ENCODE peak calls at places on chromosomes 6 and 20, in eight cellular contexts. One of them, this sample, is unnamed.

GRCh38 chr6:41785254-41785653 is 2.2 kb upstream of the TOMM6 start:
- DNase-seq in cardiac fibroblast: no peak
- DNase-seq in astrocyte: no peak
- DNase-seq in amygdala: no peak
- DNase-seq in H7: peak
- DNase-seq in AG10803: no peak
- DNase-seq in C1 segment of cervical spinal cord: no peak
- DNase-seq in iris pigment epithelial cell: no peak
- DNase-seq in this sample: no peak

GRCh38 chr20:35660122-35660937 is 4.4 kb downstream of the CPNE1 start:
- DNase-seq in cardiac fibroblast: no peak
- DNase-seq in astrocyte: no peak
- DNase-seq in amygdala: no peak
- DNase-seq in H7: no peak
- DNase-seq in AG10803: no peak
- DNase-seq in C1 segment of cervical spinal cord: no peak
- DNase-seq in iris pigment epithelial cell: no peak
- DNase-seq in this sample: no peak

GRCh38 chr6:28399370-28400121 is at the start of gene ZSCAN12:
- DNase-seq in cardiac fibroblast: peak
- DNase-seq in astrocyte: peak
- DNase-seq in amygdala: peak
- DNase-seq in H7: peak
- DNase-seq in AG10803: peak
- DNase-seq in C1 segment of cervical spinal cord: peak
- DNase-seq in iris pigment epithelial cell: peak
- DNase-seq in this sample: peak

GRCh38 chr6:125310994-125311649 is 9.4 kb upstream of the HDDC2 start:
- DNase-seq in cardiac fibroblast: peak
- DNase-seq in astrocyte: peak
- DNase-seq in amygdala: no peak
- DNase-seq in H7: peak
- DNase-seq in AG10803: peak
- DNase-seq in C1 segment of cervical spinal cord: no peak
- DNase-seq in iris pigment epithelial cell: peak
- DNase-seq in this sample: peak

GRCh38 chr20:3166338-3166912 is 6.8 kb upstream of the FASTKD5 start:
- DNase-seq in cardiac fibroblast: no peak
- DNase-seq in astrocyte: no peak
- DNase-seq in amygdala: no peak
- DNase-seq in H7: peak
- DNase-seq in AG10803: no peak
- DNase-seq in C1 segment of cervical spinal cord: no peak
- DNase-seq in iris pigment epithelial cell: no peak
- DNase-seq in this sample: no peak

GRCh38 chr20:62891111-62891510 is 29.5 kb upstream of the TCFL5 start:
- DNase-seq in cardiac fibroblast: no peak
- DNase-seq in astrocyte: no peak
- DNase-seq in amygdala: no peak
- DNase-seq in H7: no peak
- DNase-seq in AG10803: no peak
- DNase-seq in C1 segment of cervical spinal cord: no peak
- DNase-seq in iris pigment epithelial cell: no peak
- DNase-seq in this sample: no peak

GRCh38 chr20:12166053-12166717 is 248.5 kb downstream of the BTBD3 start:
- DNase-seq in cardiac fibroblast: peak
- DNase-seq in astrocyte: peak
- DNase-seq in amygdala: no peak
- DNase-seq in H7: no peak
- DNase-seq in AG10803: peak
- DNase-seq in C1 segment of cervical spinal cord: no peak
- DNase-seq in iris pigment epithelial cell: peak
- DNase-seq in this sample: peak

GRCh38 chr6:18022398-18023231 is 35.2 kb upstream of the KIF13A start:
- DNase-seq in cardiac fibroblast: peak
- DNase-seq in astrocyte: peak
- DNase-seq in amygdala: no peak
- DNase-seq in H7: peak
- DNase-seq in AG10803: peak
- DNase-seq in C1 segment of cervical spinal cord: no peak
- DNase-seq in iris pigment epithelial cell: peak
- DNase-seq in this sample: peak

GRCh38 chr20:53948383-53949318 is 121.7 kb downstream of the BCAS1 start:
- DNase-seq in cardiac fibroblast: no peak
- DNase-seq in astrocyte: no peak
- DNase-seq in amygdala: no peak
- DNase-seq in H7: no peak
- DNase-seq in AG10803: no peak
- DNase-seq in C1 segment of cervical spinal cord: no peak
- DNase-seq in iris pigment epithelial cell: no peak
- DNase-seq in this sample: no peak

GRCh38 chr6:2857580-2858337 is 16.1 kb upstream of the SERPINB1 start:
- DNase-seq in cardiac fibroblast: peak
- DNase-seq in astrocyte: peak
- DNase-seq in amygdala: no peak
- DNase-seq in H7: no peak
- DNase-seq in AG10803: peak
- DNase-seq in C1 segment of cervical spinal cord: no peak
- DNase-seq in iris pigment epithelial cell: peak
- DNase-seq in this sample: no peak

GRCh38 chr6:137217801-137218472 is 1.2 kb downstream of the IFNGR1 start:
- DNase-seq in cardiac fibroblast: peak
- DNase-seq in astrocyte: peak
- DNase-seq in amygdala: no peak
- DNase-seq in H7: no peak
- DNase-seq in AG10803: peak
- DNase-seq in C1 segment of cervical spinal cord: no peak
- DNase-seq in iris pigment epithelial cell: peak
- DNase-seq in this sample: peak

GRCh38 chr6:113735487-113735886 is 121.7 kb upstream of the MARCKS start:
- DNase-seq in cardiac fibroblast: no peak
- DNase-seq in astrocyte: no peak
- DNase-seq in amygdala: no peak
- DNase-seq in H7: no peak
- DNase-seq in AG10803: no peak
- DNase-seq in C1 segment of cervical spinal cord: no peak
- DNase-seq in iris pigment epithelial cell: no peak
- DNase-seq in this sample: no peak

GRCh38 chr6:148464319-148465010 is 121.8 kb downstream of the SASH1 start:
- DNase-seq in cardiac fibroblast: peak
- DNase-seq in astrocyte: peak
- DNase-seq in amygdala: peak
- DNase-seq in H7: peak
- DNase-seq in AG10803: peak
- DNase-seq in C1 segment of cervical spinal cord: no peak
- DNase-seq in iris pigment epithelial cell: peak
- DNase-seq in this sample: peak

GRCh38 chr20:46622125-46622524 is 29.1 kb downstream of the SLC13A3 start:
- DNase-seq in cardiac fibroblast: no peak
- DNase-seq in astrocyte: no peak
- DNase-seq in amygdala: no peak
- DNase-seq in H7: peak
- DNase-seq in AG10803: no peak
- DNase-seq in C1 segment of cervical spinal cord: no peak
- DNase-seq in iris pigment epithelial cell: peak
- DNase-seq in this sample: no peak

GRCh38 chr20:51639206-51639832 is 96.8 kb upstream of the NFATC2 start:
- DNase-seq in cardiac fibroblast: peak
- DNase-seq in astrocyte: peak
- DNase-seq in amygdala: peak
- DNase-seq in H7: peak
- DNase-seq in AG10803: peak
- DNase-seq in C1 segment of cervical spinal cord: no peak
- DNase-seq in iris pigment epithelial cell: peak
- DNase-seq in this sample: peak

GRCh38 chr6:144219056-144219685 is 66.0 kb upstream of the UTRN start:
- DNase-seq in cardiac fibroblast: peak
- DNase-seq in astrocyte: peak
- DNase-seq in amygdala: no peak
- DNase-seq in H7: peak
- DNase-seq in AG10803: peak
- DNase-seq in C1 segment of cervical spinal cord: no peak
- DNase-seq in iris pigment epithelial cell: peak
- DNase-seq in this sample: peak

This sample was measured in fibroblast of gingiva.